ENCODE peak calls at places on chromosomes 5 and 9, in seven cellular contexts. S is sigmoid colon, J is cardiac septum, U is NCI-H2081 treated with DMSO at 0.1 percent for 48 hours, M is sciatic nerve, O is neural crest cell, D is amniotic stem cell. C is an unnamed sample.

GRCh38 chr9:23258569-23258968 is 567.5 kb downstream of the ELAVL2 start:
- DNase-seq in S (no peak), J (no peak), U (no peak), M (no peak), O (no peak), D (no peak), C (no peak)

GRCh38 chr9:116692619-116693018 is 5.5 kb downstream of the TRIM32 start:
- DNase-seq in S (no peak), J (no peak), U (no peak), M (no peak), O (no peak), D (no peak), C (no peak)

GRCh38 chr5:43096916-43097315 is 23.8 kb upstream of the ZNF131 start:
- DNase-seq in S (no peak), J (no peak), U (no peak), M (no peak), O (no peak), D (no peak), C (no peak)

GRCh38 chr5:176614805-176615478 is 5.0 kb upstream of the GPRIN1 start:
- DNase-seq in S (no peak), J (no peak), U (no peak), M (no peak), O (no peak), D (no peak), C (no peak)

GRCh38 chr5:151523335-151523734 is 67.8 kb downstream of the FAT2 start:
- DNase-seq in S (no peak), J (no peak), U (no peak), M (no peak), O (peak; percentile 23), D (peak; percentile 1), C (peak; percentile 74)

GRCh38 chr5:92017786-92018185 is 634.7 kb upstream of the ARRDC3 start:
- DNase-seq in S (no peak), J (no peak), U (no peak), M (no peak), O (no peak), D (peak; percentile 82), C (no peak)

GRCh38 chr9:79390077-79390673 is 181.6 kb upstream of the TLE4 start:
- DNase-seq in S (no peak), J (no peak), U (no peak), M (no peak), O (no peak), D (no peak), C (no peak)

GRCh38 chr5:136810198-136810823 is 445.0 kb upstream of the TRPC7 start:
- DNase-seq in S (no peak), J (no peak), U (no peak), M (no peak), O (no peak), D (peak; percentile 21), C (no peak)

GRCh38 chr5:125050926-125051325 is 304.5 kb upstream of the ZNF608 start:
- DNase-seq in S (no peak), J (no peak), U (no peak), M (no peak), O (no peak), D (no peak), C (no peak)

GRCh38 chr9:129574911-129575574 is 45.9 kb downstream of the C9orf50 start:
- DNase-seq in S (no peak), J (no peak), U (no peak), M (no peak), O (no peak), D (no peak), C (no peak)

GRCh38 chr5:36495638-36496010 is 110.8 kb upstream of the SLC1A3 start:
- DNase-seq in S (no peak), J (no peak), U (no peak), M (no peak), O (no peak), D (no peak), C (no peak)

GRCh38 chr5:137148128-137148527 is 351.0 kb downstream of the SPOCK1 start:
- DNase-seq in S (no peak), J (no peak), U (no peak), M (no peak), O (no peak), D (no peak), C (no peak)

GRCh38 chr5:167392252-167392651 is 899.2 kb upstream of the WWC1 start:
- DNase-seq in S (no peak), J (no peak), U (no peak), M (no peak), O (no peak), D (no peak), C (no peak)